ENCODE peak calls at places on chromosomes 4 and X, in seven cellular contexts. V is tibial nerve; U is stimulated activated CD4-positive, alpha-beta T cell treated with anti-CD3 and anti-CD28 coated beads, Interleukin-4, amount 100 ng/mL, for 1 hour; K is SIG-M5; W is DMS79 treated with DMSO at 0.1 percent for 48 hours; G is NCI-H2081; O is AG09319. Z is an unnamed sample.

GRCh38 chr4:54085284-54085683 is 14.7 kb upstream of the GSX2 start:
- DNase-seq in K (no peak), U (no peak), W (no peak), G (no peak), V (no peak), O (no peak), Z (no peak)

GRCh38 chr4:93066746-93067145 is 761.8 kb upstream of the ATOH1 start:
- DNase-seq in W (no peak), V (no peak), G (no peak), O (no peak), U (no peak), K (no peak), Z (no peak)

GRCh38 chr4:155967098-155967497 is 13.4 kb upstream of the CTSO start:
- DNase-seq in K (no peak), U (no peak), G (no peak), O (no peak), V (no peak), W (no peak), Z (no peak)

GRCh38 chrX:107577933-107578332 is 50.4 kb upstream of the PRPS1 start:
- DNase-seq in V (no peak), G (no peak), U (no peak), W (no peak), K (no peak), O (no peak), Z (no peak)

GRCh38 chr4:19883841-19884240 is 367.9 kb upstream of the SLIT2 start:
- DNase-seq in V (no peak), O (peak), K (no peak), U (no peak), W (no peak), G (no peak), Z (no peak)

GRCh38 chr4:101020956-101021355 is 326.4 kb downstream of the PPP3CA start:
- DNase-seq in K (no peak), U (no peak), O (no peak), G (no peak), W (no peak), V (no peak), Z (no peak)

GRCh38 chr4:107564326-107564725 is 155.7 kb downstream of the PAPSS1 start:
- DNase-seq in G (no peak), W (no peak), V (no peak), U (no peak), O (no peak), K (no peak), Z (no peak)

GRCh38 chrX:51420610-51421009 is 75.8 kb downstream of the NUDT11 start:
- DNase-seq in K (no peak), W (peak), U (no peak), V (no peak), G (peak), O (no peak), Z (no peak)

GRCh38 chr4:48421101-48421500 is 62.0 kb upstream of the SLC10A4 start:
- DNase-seq in G (no peak), U (no peak), K (no peak), V (no peak), W (no peak), O (no peak), Z (no peak)

GRCh38 chr4:99404595-99405287 is 30.4 kb downstream of the ADH7 start:
- DNase-seq in K (no peak), W (no peak), U (no peak), V (no peak), G (no peak), O (peak), Z (no peak)

GRCh38 chrX:39491548-39492297 is 606.0 kb downstream of the BCOR start:
- DNase-seq in U (peak), K (no peak), W (no peak), O (no peak), V (no peak), G (no peak), Z (peak)

GRCh38 chrX:9318213-9318612 is 146.6 kb upstream of the TBL1X start:
- DNase-seq in K (no peak), U (no peak), G (no peak), O (no peak), W (no peak), V (no peak), Z (no peak)

GRCh38 chrX:20665441-20665840 is 398.7 kb upstream of the RPS6KA3 start:
- DNase-seq in U (no peak), K (no peak), G (no peak), V (no peak), W (no peak), O (no peak), Z (no peak)

GRCh38 chrX:114582264-114582632 is 1.6 kb upstream of the HTR2C start:
- DNase-seq in U (no peak), O (no peak), G (no peak), V (no peak), W (no peak), K (no peak), Z (no peak)

GRCh38 chr4:76562161-76562560 is 127.1 kb downstream of the SHROOM3 start:
- DNase-seq in G (no peak), U (no peak), O (peak), V (no peak), K (no peak), W (no peak), Z (no peak)

GRCh38 chr4:38610844-38611550 is 53.0 kb upstream of the KLF3 start:
- DNase-seq in G (no peak), W (no peak), V (no peak), K (no peak), U (no peak), O (no peak), Z (no peak)

GRCh38 chr4:112196446-112196845 is 35.1 kb upstream of the AP1AR start:
- DNase-seq in G (no peak), U (no peak), O (no peak), V (no peak), W (no peak), K (no peak), Z (no peak)

GRCh38 chr4:87353592-87353991 is 30.9 kb upstream of the HSD17B13 start:
- DNase-seq in K (no peak), O (no peak), V (no peak), G (peak), W (no peak), U (peak), Z (no peak)

GRCh38 chr4:150037251-150037856 is 40.9 kb upstream of the DCLK2 start:
- DNase-seq in K (no peak), O (no peak), W (no peak), G (no peak), V (no peak), U (no peak), Z (no peak)

GRCh38 chrX:10722804-10723364 is 102.5 kb upstream of the MID1 start:
- DNase-seq in O (peak), U (no peak), K (no peak), W (no peak), G (peak), V (peak), Z (peak)

GRCh38 chr4:41268024-41268423 is 11.3 kb downstream of the UCHL1 start:
- DNase-seq in O (no peak), G (no peak), K (no peak), U (no peak), V (no peak), W (no peak), Z (no peak)

GRCh38 chr4:68416591-68416990 is 30.7 kb upstream of the TMPRSS11E start:
- DNase-seq in G (no peak), U (no peak), V (no peak), O (no peak), K (no peak), W (no peak), Z (no peak)

GRCh38 chr4:180563977-180564376 is 1679.2 kb upstream of the TENM3 start:
- DNase-seq in W (no peak), U (no peak), O (no peak), K (no peak), G (no peak), V (no peak), Z (no peak)

GRCh38 chr4:101238706-101239105 is 108.6 kb downstream of the PPP3CA start:
- DNase-seq in U (no peak), K (no peak), O (no peak), V (no peak), W (no peak), G (no peak), Z (no peak)

GRCh38 chr4:87732033-87732770 is 67.2 kb upstream of the IBSP start:
- DNase-seq in W (no peak), K (no peak), V (no peak), O (no peak), U (no peak), G (no peak), Z (no peak)

GRCh38 chrX:626745-627509 is 3.7 kb upstream of the SHOX start:
- DNase-seq in O (no peak), U (no peak), K (no peak), V (no peak), W (no peak), G (no peak), Z (no peak)

GRCh38 chr4:10074767-10075105 is 41.9 kb downstream of the WDR1 start:
- DNase-seq in U (no peak), V (no peak), G (no peak), W (no peak), K (no peak), O (no peak), Z (no peak)

GRCh38 chrX:154727418-154728323 is 23.2 kb downstream of the GAB3 start:
- DNase-seq in K (no peak), W (no peak), U (no peak), V (peak), O (no peak), G (no peak), Z (no peak)

GRCh38 chrX:40006025-40007017 is 91.4 kb downstream of the BCOR start:
- DNase-seq in U (peak), O (no peak), W (no peak), V (no peak), K (no peak), G (no peak), Z (peak)

GRCh38 chr4:70158576-70158975 is 4.5 kb downstream of the PRR27 start:
- DNase-seq in U (no peak), V (no peak), K (no peak), G (no peak), O (no peak), W (no peak), Z (no peak)

GRCh38 chr4:16858275-16858752 is 40.1 kb downstream of the LDB2 start:
- DNase-seq in V (no peak), U (no peak), W (no peak), O (no peak), G (no peak), K (no peak), Z (no peak)

GRCh38 chr4:612052-612748 is 13.2 kb upstream of the PDE6B start:
- DNase-seq in K (no peak), V (peak), G (no peak), W (no peak), U (no peak), O (no peak), Z (no peak)

GRCh38 chr4:122759639-122760310 is 27.3 kb downstream of the BBS12 start:
- DNase-seq in U (no peak), W (no peak), G (no peak), V (no peak), O (no peak), K (no peak), Z (no peak)

GRCh38 chr4:181475781-181476180 is 767.4 kb upstream of the TENM3 start:
- DNase-seq in W (no peak), V (no peak), K (no peak), G (no peak), O (no peak), U (no peak), Z (no peak)

GRCh38 chrX:70554948-70555347 is 110.3 kb downstream of the DLG3 start:
- DNase-seq in U (no peak), K (no peak), V (no peak), O (no peak), W (no peak), G (no peak), Z (no peak)

GRCh38 chr4:108107729-108108382 is 60.9 kb downstream of the LEF1 start:
- DNase-seq in O (no peak), W (no peak), K (no peak), G (no peak), V (no peak), U (no peak), Z (no peak)